ENCODE peak calls at places on chromosomes 11 and 22, in five cellular contexts. Y is HepG2, O is H1, L is stomach, S is K562. P is an unnamed sample.

GRCh38 chr11:60343094-60343704 is 16.1 kb downstream of the MS4A6E start:
- DNase-seq in Y (peak; percentile 18), O (no peak), L (no peak), S (peak; percentile 43), P (no peak)

GRCh38 chr22:37546436-37547248 is 13.6 kb upstream of the CDC42EP1 start:
- DNase-seq in Y (peak; percentile 67), O (no peak), L (peak; percentile 87), S (no peak), P (no peak)

GRCh38 chr11:18106688-18107087 is 806 bp upstream of the SAAL1 start:
- DNase-seq in Y (no peak), O (no peak), L (no peak), S (no peak), P (no peak)

GRCh38 chr22:46788426-46789168 is 26.1 kb downstream of the TBC1D22A start:
- DNase-seq in Y (no peak), O (no peak), L (no peak), S (no peak), P (no peak)

GRCh38 chr22:37918580-37919274 is 12.6 kb downstream of the MICALL1 start:
- DNase-seq in Y (no peak), O (no peak), L (no peak), S (no peak), P (no peak)

GRCh38 chr11:66543263-66544107 is 2.4 kb downstream of the ZDHHC24 start:
- DNase-seq in Y (no peak), O (no peak), L (peak; percentile 47), S (no peak), P (no peak)

GRCh38 chr11:40132881-40133280 is 1326.6 kb downstream of the LRRC4C start:
- DNase-seq in Y (no peak), O (no peak), L (no peak), S (no peak), P (no peak)

GRCh38 chr11:128039140-128040021 is 548.0 kb downstream of the ETS1 start:
- DNase-seq in Y (no peak), O (no peak), L (peak; percentile 43), S (no peak), P (no peak)

GRCh38 chr11:112279901-112280267 is 19.2 kb upstream of the PLET1 start:
- DNase-seq in Y (peak; percentile 30), O (peak; percentile 89), L (peak; percentile 75), S (peak; percentile 82), P (no peak)

GRCh38 chr22:38924197-38924952 is 33.0 kb upstream of the APOBEC3A start:
- DNase-seq in Y (peak; percentile 97), O (no peak), L (peak; percentile 94), S (no peak), P (no peak)

GRCh38 chr11:106160494-106160893 is 83.0 kb downstream of the AASDHPPT start:
- DNase-seq in Y (no peak), O (no peak), L (no peak), S (no peak), P (no peak)

GRCh38 chr11:75931124-75931523 is 116.1 kb downstream of the UVRAG start:
- DNase-seq in Y (no peak), O (no peak), L (no peak), S (no peak), P (no peak)
- H3K36me3 ChIP-seq in Y (no peaks in the 10 kb centered on the region), O (no peaks in the 10 kb centered on the region), L (no peaks in the 10 kb centered on the region), S (no peaks in the 10 kb centered on the region), P (no peaks in the 10 kb centered on the region)

DNA sequence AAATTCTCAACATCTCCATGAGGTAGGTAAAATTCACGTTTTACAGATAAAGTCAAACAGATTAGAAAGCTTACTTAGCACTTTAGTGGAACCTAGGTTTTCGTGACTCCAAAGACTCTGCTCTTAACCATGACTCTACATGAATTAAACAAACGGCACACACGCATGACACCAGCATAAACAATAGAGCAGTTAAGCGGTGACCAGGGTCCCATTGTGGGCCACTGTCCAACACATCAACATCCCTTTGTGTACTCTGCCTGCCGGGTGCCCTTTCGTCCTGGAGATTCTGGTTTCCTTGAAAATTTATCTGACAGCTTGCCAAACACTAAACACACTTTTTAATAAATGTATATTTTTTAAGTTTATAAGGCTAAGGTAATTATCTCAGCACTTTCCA is 941.7 kb downstream of the OPCML start:
- DNase-seq in Y (no peak), O (no peak), L (no peak), S (no peak), P (no peak)
- TF ChIP-seq POLR2AphosphoS5 in Y (no peak), O (no peak), L (no peak), S (no peak), P (no peak)

DNA sequence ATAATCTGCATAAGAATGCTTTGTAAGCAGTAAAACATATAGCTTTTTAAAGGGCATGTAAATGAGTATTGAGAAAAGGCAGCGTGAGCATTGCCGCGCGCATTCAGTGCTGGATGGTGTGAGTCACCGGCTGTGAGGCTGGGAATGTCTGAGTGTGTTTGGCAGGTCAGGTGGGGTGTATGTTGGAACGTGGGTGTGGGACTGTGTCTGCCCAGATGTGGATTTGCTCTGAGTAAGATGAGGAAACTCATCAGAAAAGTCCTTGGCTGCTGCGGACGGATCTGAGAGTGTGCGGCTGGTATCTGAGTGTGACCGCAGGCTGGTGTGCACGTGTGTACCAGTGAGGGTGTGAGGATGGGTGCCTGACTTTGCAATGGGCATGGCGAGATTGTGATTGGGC is 66.2 kb upstream of the NECTIN1 start:
- DNase-seq in Y (no peak), O (no peak), L (no peak), S (no peak), P (no peak)
- TF ChIP-seq EP300 in Y (no peak), O (no peak), L (no peak), S (no peak), P (no peak)

GRCh38 chr11:69650081-69650831 is 9.3 kb downstream of the CCND1 start:
- DNase-seq in Y (no peak), O (no peak), L (no peak), S (no peak), P (no peak)

GRCh38 chr11:69651834-69652620 is 11.1 kb downstream of the CCND1 start:
- DNase-seq in Y (no peak), O (no peak), L (no peak), S (no peak), P (no peak)

GRCh38 chr11:69648679-69649575 is 8.0 kb downstream of the CCND1 start:
- DNase-seq in Y (no peak), O (no peak), L (no peak), S (no peak), P (no peak)

GRCh38 chr11:69649576-69649900 is 8.6 kb downstream of the CCND1 start:
- DNase-seq in Y (no peak), O (no peak), L (no peak), S (no peak), P (no peak)

DNA sequence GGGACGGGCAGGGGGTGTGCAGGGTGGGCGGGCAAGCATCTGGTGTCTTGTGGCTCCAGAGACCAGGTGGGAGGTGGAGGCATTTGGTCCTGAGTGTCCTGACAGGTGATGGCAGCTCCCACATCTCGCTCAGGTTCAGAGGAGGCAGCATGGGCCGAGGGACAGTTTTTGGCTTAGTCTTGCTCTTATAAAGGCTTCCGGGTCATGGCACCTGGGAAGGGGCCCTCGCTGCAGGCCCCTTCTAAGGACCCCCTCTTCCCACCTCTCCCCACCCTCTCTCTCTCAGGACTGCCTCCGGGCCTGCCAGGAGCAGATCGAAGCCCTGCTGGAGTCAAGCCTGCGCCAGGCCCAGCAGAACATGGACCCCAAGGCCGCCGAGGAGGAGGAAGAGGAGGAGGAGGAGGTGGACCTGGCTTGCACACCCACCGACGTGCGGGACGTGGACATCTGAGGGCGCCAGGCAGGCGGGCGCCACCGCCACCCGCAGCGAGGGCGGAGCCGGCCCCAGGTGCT is 9.9 kb downstream of the CCND1 start:
- DNase-seq in Y (no peak), O (no peak), L (no peak), S (no peak), P (no peak)
- H3K36me3 ChIP-seq in Y (peaks cover 25% of the 10 kb centered on the region), O (peaks cover 81% of the 10 kb centered on the region), L (peaks cover 85% of the 10 kb centered on the region), S (no peaks in the 10 kb centered on the region), P (peaks cover 81% of the 10 kb centered on the region)

GRCh38 chr11:2791521-2792375 is 92.0 kb upstream of the KCNQ1OT1 start:
- DNase-seq in Y (no peak), O (peak; percentile 53), L (peak; percentile 61), S (no peak), P (no peak)
- TF ChIP-seq POLR2AphosphoS5 in Y (no peak), O (no peak), L (no peak), S (no peak), P (peak; percentile 29)

DNA sequence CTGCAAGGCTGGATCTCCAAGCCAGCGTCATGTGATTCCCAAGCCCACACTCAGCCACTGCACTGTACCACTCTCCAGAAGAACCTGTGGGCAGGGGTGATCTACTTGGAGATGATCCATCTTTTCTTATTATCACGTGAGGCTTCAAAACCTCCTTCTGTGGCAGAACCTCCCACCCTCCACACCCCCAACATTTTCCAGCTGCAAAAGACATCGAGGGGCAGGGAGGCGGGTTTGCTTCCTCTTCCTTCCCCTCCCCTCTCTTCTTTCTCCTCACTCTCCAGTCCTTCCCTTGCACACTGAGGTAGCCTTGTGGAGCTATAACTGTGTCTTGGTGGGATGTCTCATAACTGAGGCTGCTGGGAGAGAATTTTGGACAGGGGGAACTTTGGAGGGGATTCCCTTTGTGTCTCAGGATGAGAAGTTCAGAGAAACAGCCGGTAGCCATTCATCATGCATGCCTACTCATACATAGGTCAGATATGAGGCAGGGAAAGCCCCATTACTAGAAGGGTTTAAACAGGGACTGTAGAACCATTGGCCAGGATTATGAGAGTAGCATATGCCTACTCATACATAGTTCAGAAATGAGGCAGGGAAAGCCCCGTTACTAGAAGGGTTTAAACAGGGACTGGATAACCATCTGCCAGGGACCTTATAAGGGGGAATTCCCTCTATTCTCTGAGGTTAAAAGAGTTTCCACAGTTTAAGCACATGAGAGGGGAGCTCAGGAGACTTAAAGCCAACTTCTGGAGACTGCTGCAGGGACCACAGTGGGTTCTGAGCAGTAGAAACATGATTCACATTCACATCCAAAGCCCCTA is 420.7 kb upstream of the CADM1 start:
- DNase-seq in Y (no peak), O (no peak), L (no peak), S (no peak), P (no peak)
- TF ChIP-seq EP300 in Y (no peak), O (no peak), L (no peak), S (no peak), P (no peak)

GRCh38 chr11:3700410-3700809 is 29.2 kb upstream of the CHRNA10 start:
- DNase-seq in Y (no peak), O (no peak), L (no peak), S (no peak), P (peak; percentile 17)
- H3K36me3 ChIP-seq in Y (peaks cover 14% of the 10 kb centered on the region), O (peaks cover 94% of the 10 kb centered on the region), L (peaks cover 100% of the 10 kb centered on the region), S (peaks cover 95% of the 10 kb centered on the region), P (peaks cover 69% of the 10 kb centered on the region)

DNA sequence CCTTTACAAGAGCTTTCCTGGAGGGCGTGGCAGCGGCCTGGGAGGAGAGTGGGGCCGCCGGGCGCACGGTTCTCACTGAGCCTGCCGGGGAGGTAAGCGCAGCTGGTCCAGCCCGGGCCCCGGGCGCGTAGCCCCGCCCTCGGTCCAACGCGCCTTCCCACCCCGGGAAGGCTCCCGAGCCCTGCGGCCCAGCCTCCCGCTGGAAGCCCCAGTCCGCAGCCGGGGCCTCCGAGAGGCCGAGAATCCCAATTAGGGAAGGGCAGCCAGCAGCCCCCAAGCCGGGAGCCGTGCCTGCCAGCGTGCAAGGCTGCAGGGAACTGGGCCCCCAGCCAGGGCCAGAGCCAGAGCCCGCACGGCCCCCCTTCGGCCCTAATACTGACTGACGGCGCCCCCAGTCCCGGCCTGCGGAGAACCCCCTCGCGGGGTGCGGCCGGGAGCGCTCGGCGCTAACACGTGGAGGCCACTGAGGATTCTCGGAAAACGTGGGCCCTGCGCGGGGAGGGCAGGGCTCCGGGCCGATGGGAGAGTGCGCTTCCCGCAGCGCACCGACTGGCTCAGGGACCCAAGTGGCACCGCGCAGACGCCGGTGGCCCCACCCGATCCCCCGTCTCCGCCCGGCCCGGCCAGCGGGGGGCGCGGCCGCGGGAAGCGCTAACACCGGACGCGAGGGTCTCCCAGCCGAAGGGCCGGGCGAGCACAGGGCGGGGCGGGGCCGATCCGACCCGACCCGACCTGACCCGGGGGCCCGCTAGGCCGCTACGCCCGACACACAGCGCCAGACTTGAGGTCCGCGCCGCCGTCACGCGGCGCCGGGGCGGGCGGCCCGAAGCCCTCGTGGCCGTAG is 5.7 kb downstream of the ZFTA start:
- DNase-seq in Y (no peak), O (peak; percentile 77), L (peak; percentile 54), S (no peak), P (no peak)
- TF ChIP-seq POLR2AphosphoS5 in Y (no peak), O (no peak), L (no peak), S (no peak), P (no peak)